ENCODE peak calls at places on chromosomes 4 and X, in five cellular contexts. G is HCT116, O is suprapubic skin, Y is stomach, I is SK-N-SH. V is an unnamed sample.

GRCh38 chr4:94802091-94802490 is 44.3 kb downstream of the BMPR1B start:
- DNase-seq in O (no peak), Y (no peak), I (no peak), G (no peak), V (no peak)

GRCh38 chr4:112765317-112765989 is 128.5 kb downstream of the LARP7 start:
- DNase-seq in Y (no peak), O (no peak), I (peak), G (peak), V (peak)

GRCh38 chr4:56226579-56226978 is 160.7 kb downstream of the AASDH start:
- DNase-seq in O (no peak), Y (no peak), G (no peak), I (no peak), V (no peak)

GRCh38 chr4:40240040-40240653 is 43.3 kb downstream of the RHOH start:
- DNase-seq in G (no peak), I (no peak), O (no peak), Y (no peak), V (peak)

GRCh38 chr4:85477538-85477937 is 2.6 kb downstream of the ARHGAP24 start:
- DNase-seq in I (no peak), Y (no peak), G (no peak), O (no peak), V (no peak)

GRCh38 chrX:136310411-136310810 is 9.6 kb downstream of the ADGRG4 start:
- DNase-seq in I (no peak), G (no peak), O (no peak), Y (no peak), V (no peak)

GRCh38 chr4:74796631-74797030 is 2.3 kb upstream of the BTC start:
- DNase-seq in I (no peak), O (no peak), G (no peak), Y (no peak), V (no peak)

GRCh38 chr4:147942729-147943128 is 210.8 kb downstream of the ARHGAP10 start:
- DNase-seq in G (no peak), O (no peak), Y (no peak), I (no peak), V (no peak)

GRCh38 chr4:28709821-28710330 is 1849.2 kb downstream of the STIM2 start:
- DNase-seq in I (no peak), G (no peak), Y (no peak), O (no peak), V (no peak)

GRCh38 chr4:74886490-74886889 is 46.4 kb upstream of the PARM1 start:
- DNase-seq in O (no peak), Y (no peak), G (no peak), I (no peak), V (peak)

DNA sequence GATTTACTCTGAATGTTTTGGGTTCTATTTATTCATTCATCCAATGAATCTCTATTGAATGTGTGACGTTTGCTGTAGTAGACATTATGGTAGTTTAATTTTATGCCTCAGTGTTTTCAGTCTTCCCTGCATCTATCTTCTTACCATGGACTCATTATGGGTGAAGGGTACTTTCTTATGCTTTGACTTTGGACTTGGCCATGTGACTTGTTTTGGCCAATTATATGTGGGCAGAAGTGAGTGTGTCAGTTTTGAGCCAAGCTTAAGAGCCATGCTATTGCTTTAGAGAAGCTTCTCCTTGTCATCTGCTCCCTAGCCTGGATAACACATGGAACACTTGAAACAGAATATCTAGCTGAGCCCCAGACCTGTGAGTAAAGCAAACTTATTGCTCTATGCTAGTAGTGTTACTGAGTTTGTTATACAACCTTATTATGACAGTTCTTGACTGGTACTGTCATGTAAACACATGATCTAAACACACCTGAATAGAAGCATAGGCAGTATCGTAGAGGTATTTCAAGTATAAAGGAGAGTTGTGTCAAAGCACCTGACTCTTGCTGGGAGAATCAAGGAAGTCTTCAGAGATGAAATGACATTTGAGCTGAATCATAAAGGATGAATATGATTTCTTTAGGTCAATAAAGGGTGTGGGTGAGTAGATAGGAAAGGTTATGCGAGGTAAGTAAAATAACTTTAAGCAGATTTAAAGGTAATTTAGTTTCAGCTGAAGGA is 128.4 kb downstream of the NAA11 start:
- DNase-seq in I (no peak), G (no peak), Y (no peak), O (no peak), V (no peak)
- TF ChIP-seq POLR2AphosphoS5 in I (no peak), G (no peak), Y (no peak), O (no peak), V (no peak)

GRCh38 chrX:155637714-155638113 is 25.0 kb upstream of the TMLHE start:
- DNase-seq in G (no peak), Y (no peak), I (no peak), O (no peak), V (peak)
- TF ChIP-seq POLR2AphosphoS5 in G (no peak), Y (no peak), I (no peak), O (no peak), V (no peak)

GRCh38 chr4:185592845-185593488 is 57.7 kb upstream of the PDLIM3 start:
- DNase-seq in Y (no peak), I (no peak), O (no peak), G (no peak), V (no peak)
- TF ChIP-seq POLR2AphosphoS5 in Y (no peak), I (no peak), O (no peak), G (no peak), V (no peak)

DNA sequence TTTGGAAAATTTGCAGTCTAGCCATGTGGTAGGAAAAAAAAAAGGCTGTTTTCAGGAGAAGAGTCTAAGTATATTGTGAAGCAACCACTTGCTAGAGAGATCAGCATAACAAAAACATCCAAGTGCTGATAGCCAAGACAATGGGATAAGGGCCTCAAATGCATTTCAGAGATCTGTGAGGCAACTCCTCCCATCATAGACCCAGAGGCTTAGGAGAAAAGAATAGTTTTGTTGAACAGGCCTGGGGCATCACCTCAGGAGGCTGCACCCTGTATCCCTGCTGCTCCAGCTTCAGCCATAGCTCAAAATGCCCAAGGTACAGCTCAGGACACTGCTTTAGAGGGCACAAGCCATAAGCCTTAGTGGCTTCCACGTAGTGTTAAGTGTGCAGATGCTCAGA is 13.6 kb upstream of the GPR174 start:
- DNase-seq in Y (no peak), O (no peak), I (no peak), G (no peak), V (no peak)
- TF ChIP-seq POLR2AphosphoS5 in Y (no peak), O (no peak), I (no peak), G (no peak), V (no peak)

DNA sequence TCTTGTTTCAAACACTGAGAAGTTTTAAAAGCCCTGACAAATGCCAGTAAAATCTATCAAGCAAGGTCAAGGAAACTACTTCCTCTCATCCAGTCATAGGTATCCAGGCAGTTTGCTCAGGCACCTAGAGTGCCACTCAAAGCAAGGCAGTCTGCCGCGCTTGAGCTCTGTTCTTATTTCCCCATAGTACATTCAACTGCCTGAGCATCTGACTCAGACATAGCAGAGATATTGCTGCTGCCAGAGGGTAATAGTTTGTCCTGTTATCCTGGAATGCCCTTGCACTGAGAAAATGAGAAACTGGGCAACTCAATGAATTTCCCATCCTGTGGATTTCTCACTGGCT is 16.2 kb upstream of the ATP8A1 start:
- DNase-seq in O (no peak), G (no peak), I (no peak), Y (peak), V (no peak)
- TF ChIP-seq POLR2AphosphoS5 in O (no peak), G (no peak), I (no peak), Y (no peak), V (no peak)

V was measured in endothelial cell of umbilical vein.